ENCODE peak calls at places on chromosome 5, in nine cellular contexts. A, D, U, T, G, V, E, P and O are unnamed samples.

GRCh38 chr5:159456722-159457462 is 126.6 kb upstream of the IL12B start:
- DNase-seq in U (no peak), D (no peak), A (no peak), T (no peak), G (no peak), P (no peak), E (no peak), V (no peak), O (peak; percentile 43)

GRCh38 chr5:154858972-154859950 is 834 bp downstream of the CNOT8 start:
- DNase-seq in P (no peak), T (no peak), G (no peak), U (peak; percentile 56), V (no peak), E (no peak), D (no peak), A (no peak), O (no peak)

GRCh38 chr5:89042746-89043145 is 159.8 kb upstream of the MEF2C start:
- DNase-seq in P (no peak), A (no peak), U (no peak), G (no peak), E (no peak), D (no peak), V (no peak), T (no peak), O (no peak)

GRCh38 chr5:96324708-96325107 is 108.3 kb downstream of the PCSK1 start:
- DNase-seq in D (no peak), V (peak; percentile 81), U (no peak), G (no peak), A (no peak), T (no peak), E (no peak), P (no peak), O (peak; percentile 75)

GRCh38 chr5:122845253-122846050 is at the start of gene SNX24:
- DNase-seq in G (peak; percentile 92), A (peak; percentile 86), T (peak; percentile 84), V (peak; percentile 10), P (peak; percentile 89), U (peak; percentile 81), E (peak; percentile 71), D (peak; percentile 86), O (peak; percentile 69)

GRCh38 chr5:37850128-37850865 is 10.5 kb upstream of the GDNF start:
- DNase-seq in V (no peak), D (no peak), U (no peak), A (no peak), G (no peak), T (no peak), P (no peak), E (no peak), O (peak; percentile 85)

GRCh38 chr5:112379541-112380325 is 39.3 kb downstream of the EPB41L4A start:
- DNase-seq in V (no peak), U (no peak), D (no peak), T (no peak), G (no peak), A (no peak), P (no peak), E (no peak), O (no peak)

GRCh38 chr5:76270214-76270613 is 132.9 kb upstream of the IQGAP2 start:
- DNase-seq in P (no peak), T (no peak), A (no peak), G (no peak), V (no peak), U (no peak), D (no peak), E (no peak), O (no peak)

GRCh38 chr5:82815871-82816270 is 261.3 kb downstream of the TMEM167A start:
- DNase-seq in G (no peak), A (no peak), V (no peak), D (no peak), T (no peak), U (no peak), P (no peak), E (no peak), O (no peak)

GRCh38 chr5:135135530-135136201 is 101.6 kb upstream of the PITX1 start:
- DNase-seq in A (no peak), P (peak; percentile 42), G (peak; percentile 65), T (no peak), D (peak; percentile 63), V (no peak), U (no peak), E (no peak), O (peak; percentile 91)

GRCh38 chr5:100900142-100900795 is 2.8 kb downstream of the ST8SIA4 start:
- DNase-seq in A (peak; percentile 62), D (peak; percentile 26), P (peak; percentile 65), U (no peak), G (peak; percentile 61), E (no peak), V (no peak), T (peak; percentile 33), O (no peak)

GRCh38 chr5:168653611-168654010 is 74.4 kb upstream of the PANK3 start:
- DNase-seq in G (no peak), T (no peak), A (no peak), P (no peak), D (no peak), V (no peak), U (no peak), E (no peak), O (no peak)

GRCh38 chr5:44845777-44846176 is 37.0 kb downstream of the MRPS30 start:
- DNase-seq in A (no peak), G (no peak), T (no peak), V (no peak), D (no peak), E (no peak), U (no peak), P (no peak), O (no peak)

GRCh38 chr5:137629646-137630045 is 106.2 kb downstream of the KLHL3 start:
- DNase-seq in P (no peak), V (no peak), G (no peak), E (no peak), U (peak; percentile 55), T (peak; percentile 46), A (no peak), D (no peak), O (peak; percentile 54)

GRCh38 chr5:3058930-3059329 is 307.5 kb upstream of the IRX2 start:
- DNase-seq in A (no peak), V (no peak), E (no peak), T (no peak), P (no peak), G (no peak), U (no peak), D (no peak), O (no peak)

GRCh38 chr5:84364043-84364442 is 20.6 kb downstream of the EDIL3 start:
- DNase-seq in T (no peak), V (no peak), D (no peak), E (no peak), P (no peak), A (no peak), G (no peak), U (no peak), O (no peak)

GRCh38 chr5:140220032-140220697 is 45.2 kb downstream of the CYSTM1 start:
- DNase-seq in T (no peak), V (no peak), P (no peak), A (no peak), G (no peak), U (no peak), D (no peak), E (no peak), O (peak; percentile 29)

GRCh38 chr5:157184117-157184516 is 3.5 kb downstream of the ITK start:
- DNase-seq in A (no peak), G (no peak), U (no peak), T (no peak), V (no peak), D (no peak), P (no peak), E (no peak), O (no peak)

GRCh38 chr5:86332851-86333250 is 284.9 kb upstream of the COX7C start:
- DNase-seq in U (no peak), E (no peak), A (no peak), G (no peak), V (no peak), P (no peak), D (no peak), T (no peak), O (no peak)

GRCh38 chr5:151682240-151682639 is 4.5 kb downstream of the SPARC start:
- DNase-seq in G (no peak), T (no peak), U (no peak), V (no peak), A (no peak), P (no peak), D (no peak), E (no peak), O (peak; percentile 86)
- TF ChIP-seq CTCF in G (no peak), T (no peak), U (no peak), V (peak; percentile 11), A (no peak), P (no peak), D (no peak), E (no peak), O (peak; percentile 41)

GRCh38 chr5:167576126-167576525 is 715.3 kb upstream of the WWC1 start:
- DNase-seq in E (no peak), G (no peak), V (no peak), P (no peak), A (no peak), U (no peak), D (no peak), T (no peak), O (peak; percentile 37)
- TF ChIP-seq CTCF in E (no peak), G (no peak), V (no peak), P (no peak), A (no peak), U (no peak), D (no peak), T (no peak), O (peak; percentile 52)

GRCh38 chr5:179907570-179908324 is at the start of gene TBC1D9B:
- DNase-seq in E (peak; percentile 36), V (no peak), P (peak; percentile 80), G (peak; percentile 82), A (peak; percentile 64), T (peak; percentile 60), D (peak; percentile 69), U (peak; percentile 91), O (peak; percentile 61)
- TF ChIP-seq CTCF in E (peak; percentile 42), V (peak; percentile 8), P (peak; percentile 59), G (peak; percentile 38), A (peak; percentile 60), T (peak; percentile 41), D (peak; percentile 87), U (no peak), O (no peak)

GRCh38 chr5:22605473-22605872 is 247.7 kb downstream of the CDH12 start:
- DNase-seq in G (no peak), A (no peak), T (no peak), U (no peak), D (no peak), P (no peak), E (no peak), V (no peak), O (no peak)
- TF ChIP-seq CTCF in G (no peak), A (no peak), T (no peak), U (no peak), D (no peak), P (no peak), E (no peak), V (no peak), O (no peak)

GRCh38 chr5:131533844-131534243 is 101.2 kb downstream of the RAPGEF6 start:
- DNase-seq in E (no peak), D (no peak), P (no peak), A (no peak), U (no peak), T (no peak), V (no peak), G (no peak), O (no peak)
- TF ChIP-seq CTCF in E (no peak), D (no peak), P (no peak), A (no peak), U (no peak), T (no peak), V (peak; percentile 31), G (peak; percentile 11), O (no peak)